ENCODE peak calls at places on chromosomes 6 and 20, in seven cellular contexts. M, D, W, U, F, E and G are unnamed samples. For H4K20me1, the result is how much of the 10 kb centered on the place peaks cover.

GRCh38 chr6:132161283-132161682 is 210.1 kb upstream of the CCN2 start:
- DNase-seq in M (no peak), D (peak), W (peak), U (peak), F (peak), E (peak), G (no peak)

GRCh38 chr6:151196571-151196970 is 43.2 kb upstream of the AKAP12 start:
- DNase-seq in M (no peak), D (no peak), W (peak), U (no peak), F (no peak), E (no peak), G (no peak)

GRCh38 chr6:24064106-24064505 is 61.9 kb upstream of the NRSN1 start:
- DNase-seq in M (no peak), D (peak), W (peak), U (peak), F (peak), E (peak), G (peak)

GRCh38 chr6:52087498-52087999 is at the start of gene PKHD1:
- DNase-seq in M (peak), D (peak), W (peak), U (no peak), F (peak), E (peak), G (peak)

GRCh38 chr20:38159539-38159938 is 5.5 kb downstream of the TGM2 start:
- DNase-seq in M (no peak), D (no peak), W (no peak), U (no peak), F (no peak), E (no peak), G (no peak)

GRCh38 chr20:2626853-2627541 is 25.4 kb upstream of the NOP56 start:
- DNase-seq in M (no peak), D (peak), W (peak), U (no peak), F (no peak), E (peak), G (no peak)

GRCh38 chr6:112215901-112216300 is 38.5 kb downstream of the LAMA4 start:
- DNase-seq in M (no peak), D (no peak), W (no peak), U (no peak), F (no peak), E (no peak), G (no peak)

GRCh38 chr6:10412165-10412947 is 2.5 kb downstream of the TFAP2A start:
- DNase-seq in M (peak), D (no peak), W (peak), U (peak), F (peak), E (peak), G (peak)

GRCh38 chr20:43379239-43379917 is 78.3 kb upstream of the SRSF6 start:
- DNase-seq in M (no peak), D (no peak), W (peak), U (no peak), F (no peak), E (peak), G (no peak)

GRCh38 chr20:23697947-23698346 is 9.1 kb upstream of the CST4 start:
- DNase-seq in M (no peak), D (no peak), W (no peak), U (no peak), F (no peak), E (no peak), G (no peak)

GRCh38 chr6:169048806-169049205 is 204.8 kb downstream of the THBS2 start:
- DNase-seq in M (no peak), D (no peak), W (peak), U (no peak), F (no peak), E (no peak), G (no peak)

GRCh38 chr20:12293900-12294299 is 376.2 kb downstream of the BTBD3 start:
- DNase-seq in M (no peak), D (no peak), W (no peak), U (no peak), F (no peak), E (no peak), G (peak)

GRCh38 chr6:43481075-43481474 is 3.7 kb downstream of the TJAP1 start:
- DNase-seq in M (no peak), D (no peak), W (no peak), U (no peak), F (no peak), E (peak), G (no peak)

GRCh38 chr20:58981564-58982364 is 708 bp downstream of the NELFCD start:
- DNase-seq in M (peak), D (no peak), W (peak), U (peak), F (no peak), E (peak), G (peak)

GRCh38 chr6:13614126-13614925 is 809 bp upstream of the NOL7 start:
- DNase-seq in M (peak), D (no peak), W (peak), U (peak), F (peak), E (peak), G (peak)

GRCh38 chr20:59134182-59134581 is 29.4 kb upstream of the ZNF831 start:
- DNase-seq in M (no peak), D (no peak), W (no peak), U (no peak), F (peak), E (no peak), G (no peak)

GRCh38 chr6:167571550-167571949 is 246.7 kb downstream of the TTLL2 start:
- DNase-seq in M (no peak), D (no peak), W (no peak), U (no peak), F (no peak), E (no peak), G (no peak)

GRCh38 chr20:19515074-19515473 is 243.0 kb upstream of the RIN2 start:
- DNase-seq in M (no peak), D (no peak), W (no peak), U (no peak), F (no peak), E (no peak), G (no peak)

GRCh38 chr6:87590989-87591388 is 1.1 kb downstream of the ORC3 start:
- DNase-seq in M (no peak), D (no peak), W (peak), U (no peak), F (peak), E (no peak), G (no peak)

GRCh38 chr6:15533379-15534044 is 129.3 kb downstream of the DTNBP1 start:
- DNase-seq in M (no peak), D (no peak), W (peak), U (no peak), F (no peak), E (no peak), G (no peak)
- TF ChIP-seq EZH2phosphoT487 in M (no peak), D (no peak), W (no peak), U (no peak), F (no peak), E (no peak), G (no peak)

GRCh38 chr6:53322188-53323029 is 26.3 kb downstream of the ELOVL5 start:
- DNase-seq in M (no peak), D (no peak), W (peak), U (no peak), F (no peak), E (no peak), G (no peak)

GRCh38 chr6:53317861-53318260 is 30.9 kb downstream of the ELOVL5 start:
- DNase-seq in M (no peak), D (no peak), W (no peak), U (no peak), F (no peak), E (no peak), G (no peak)

GRCh38 chr6:53320964-53321363 is 27.8 kb downstream of the ELOVL5 start:
- DNase-seq in M (no peak), D (no peak), W (no peak), U (no peak), F (no peak), E (no peak), G (no peak)

GRCh38 chr6:53318429-53318828 is 30.3 kb downstream of the ELOVL5 start:
- DNase-seq in M (no peak), D (no peak), W (no peak), U (no peak), F (no peak), E (no peak), G (no peak)

DNA sequence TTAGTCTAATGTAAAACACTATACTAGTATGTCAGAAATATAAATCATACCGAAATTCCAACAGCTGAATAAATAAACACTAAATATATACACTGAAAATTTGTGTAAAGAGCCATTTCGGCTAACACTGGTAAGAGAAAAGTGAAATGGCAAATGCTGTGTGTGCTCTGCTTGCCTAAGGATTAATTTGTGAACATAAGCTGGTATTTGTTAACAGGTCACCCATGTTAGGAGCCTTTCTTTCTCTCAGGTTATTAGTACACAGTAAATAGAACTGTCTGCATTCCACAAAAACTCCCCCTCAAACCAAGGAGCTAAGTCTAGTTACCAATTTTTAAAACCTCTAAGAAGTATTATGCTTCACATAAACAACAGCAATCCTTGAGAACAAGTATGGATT is 27.0 kb downstream of the ELOVL5 start:
- DNase-seq in M (no peak), D (no peak), W (no peak), U (no peak), F (no peak), E (no peak), G (no peak)
- H4K20me1 ChIP-seq in M (under half), D (under half), W (under half), U (under half), F (under half), E (under half), G (under half)

GRCh38 chr6:157534991-157535353 is 154.0 kb downstream of the ZDHHC14 start:
- DNase-seq in M (no peak), D (no peak), W (no peak), U (no peak), F (no peak), E (no peak), G (no peak)

GRCh38 chr6:157534134-157534871 is 153.3 kb downstream of the ZDHHC14 start:
- DNase-seq in M (no peak), D (no peak), W (no peak), U (no peak), F (no peak), E (no peak), G (no peak)

GRCh38 chr6:157536218-157536534 is 155.2 kb downstream of the ZDHHC14 start:
- DNase-seq in M (peak), D (no peak), W (no peak), U (no peak), F (no peak), E (no peak), G (no peak)

GRCh38 chr6:157537518-157537917 is 156.5 kb downstream of the ZDHHC14 start:
- DNase-seq in M (no peak), D (no peak), W (no peak), U (no peak), F (no peak), E (no peak), G (no peak)

GRCh38 chr6:157535354-157536217 is 154.6 kb downstream of the ZDHHC14 start:
- DNase-seq in M (no peak), D (peak), W (peak), U (no peak), F (no peak), E (peak), G (no peak)
- H3K4me3 ChIP-seq in M (no peak), D (peak), W (peak), U (no peak), F (no peak), E (peak), G (peak)

DNA sequence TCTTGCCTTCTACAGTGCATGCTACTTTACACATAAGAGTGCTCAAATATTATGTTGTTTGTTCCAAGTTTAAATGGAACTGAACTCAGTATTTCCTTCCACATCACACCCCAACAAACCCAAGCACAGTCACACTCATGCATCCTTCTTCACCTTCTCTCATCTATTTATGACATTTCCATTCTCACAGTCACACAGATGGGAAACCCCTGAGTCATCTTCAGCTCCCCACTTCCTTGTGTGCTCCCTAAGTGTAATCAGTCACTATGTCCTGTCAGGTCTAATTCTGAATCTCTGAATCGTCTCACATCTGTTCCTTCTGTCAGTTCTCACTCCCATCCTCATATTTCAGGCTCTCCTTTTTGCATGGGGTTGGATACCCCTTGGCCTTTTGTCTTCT is 96.0 kb downstream of the RIMS1 start:
- DNase-seq in M (no peak), D (no peak), W (peak), U (peak), F (no peak), E (no peak), G (no peak)
- TF ChIP-seq EZH2phosphoT487 in M (no peak), D (no peak), W (no peak), U (no peak), F (no peak), E (no peak), G (no peak)

GRCh38 chr20:45341579-45341938 is 6.7 kb downstream of the SDC4 start:
- DNase-seq in M (no peak), D (no peak), W (no peak), U (no peak), F (no peak), E (no peak), G (no peak)

GRCh38 chr20:45341939-45342862 is 6.0 kb downstream of the SDC4 start:
- DNase-seq in M (no peak), D (no peak), W (peak), U (no peak), F (peak), E (peak), G (peak)

GRCh38 chr20:45340236-45340847 is 7.9 kb downstream of the SDC4 start:
- DNase-seq in M (no peak), D (no peak), W (no peak), U (peak), F (no peak), E (no peak), G (no peak)

GRCh38 chr20:45339799-45340198 is 8.4 kb downstream of the SDC4 start:
- DNase-seq in M (peak), D (no peak), W (no peak), U (no peak), F (no peak), E (no peak), G (no peak)

GRCh38 chr20:45340951-45341350 is 7.3 kb downstream of the SDC4 start:
- DNase-seq in M (no peak), D (no peak), W (no peak), U (no peak), F (peak), E (no peak), G (no peak)
- H4K20me1 ChIP-seq in M (under half), D (under half), W (under half), U (under half), F (under half), E (under half), G (under half)